ENCODE peak calls at places on chromosomes 5 and 9, in eight cellular contexts. One of them, this sample, is unnamed.

GRCh38 chr9:71879644-71880174 is 31.3 kb downstream of the ABHD17B start:
- DNase-seq in cardiac muscle cell: no peak
- DNase-seq in heart left ventricle: no peak
- DNase-seq in foreskin fibroblast: no peak
- DNase-seq in fibroblast of pulmonary artery: no peak
- DNase-seq in sigmoid colon: no peak
- DNase-seq in spleen: no peak
- DNase-seq in right lobe of liver: no peak
- DNase-seq in this sample: no peak

GRCh38 chr5:136028782-136029742 is at the start of gene TGFBI:
- DNase-seq in cardiac muscle cell: peak
- DNase-seq in heart left ventricle: peak
- DNase-seq in foreskin fibroblast: peak
- DNase-seq in fibroblast of pulmonary artery: peak
- DNase-seq in sigmoid colon: peak
- DNase-seq in spleen: peak
- DNase-seq in right lobe of liver: peak
- DNase-seq in this sample: no peak

GRCh38 chr5:57778528-57779175 is 296.0 kb upstream of the ACTBL2 start:
- DNase-seq in cardiac muscle cell: peak
- DNase-seq in heart left ventricle: no peak
- DNase-seq in foreskin fibroblast: no peak
- DNase-seq in fibroblast of pulmonary artery: peak
- DNase-seq in sigmoid colon: no peak
- DNase-seq in spleen: no peak
- DNase-seq in right lobe of liver: no peak
- DNase-seq in this sample: no peak

GRCh38 chr9:131951905-131952304 is 127.8 kb downstream of the MED27 start:
- DNase-seq in cardiac muscle cell: peak
- DNase-seq in heart left ventricle: no peak
- DNase-seq in foreskin fibroblast: peak
- DNase-seq in fibroblast of pulmonary artery: peak
- DNase-seq in sigmoid colon: no peak
- DNase-seq in spleen: no peak
- DNase-seq in right lobe of liver: no peak
- DNase-seq in this sample: peak

GRCh38 chr9:5085993-5086392 is 99.4 kb downstream of the INSL6 start:
- DNase-seq in cardiac muscle cell: no peak
- DNase-seq in heart left ventricle: no peak
- DNase-seq in foreskin fibroblast: no peak
- DNase-seq in fibroblast of pulmonary artery: no peak
- DNase-seq in sigmoid colon: no peak
- DNase-seq in spleen: no peak
- DNase-seq in right lobe of liver: no peak
- DNase-seq in this sample: no peak

GRCh38 chr5:139454568-139455290 is 7.8 kb downstream of the ECSCR start:
- DNase-seq in cardiac muscle cell: no peak
- DNase-seq in heart left ventricle: no peak
- DNase-seq in foreskin fibroblast: no peak
- DNase-seq in fibroblast of pulmonary artery: no peak
- DNase-seq in sigmoid colon: no peak
- DNase-seq in spleen: peak
- DNase-seq in right lobe of liver: no peak
- DNase-seq in this sample: no peak

GRCh38 chr9:130991227-130992058 is 17.5 kb upstream of the LAMC3 start:
- DNase-seq in cardiac muscle cell: no peak
- DNase-seq in heart left ventricle: peak
- DNase-seq in foreskin fibroblast: no peak
- DNase-seq in fibroblast of pulmonary artery: no peak
- DNase-seq in sigmoid colon: no peak
- DNase-seq in spleen: no peak
- DNase-seq in right lobe of liver: no peak
- DNase-seq in this sample: no peak

GRCh38 chr5:136731241-136731885 is 366.0 kb upstream of the TRPC7 start:
- DNase-seq in cardiac muscle cell: no peak
- DNase-seq in heart left ventricle: no peak
- DNase-seq in foreskin fibroblast: no peak
- DNase-seq in fibroblast of pulmonary artery: no peak
- DNase-seq in sigmoid colon: no peak
- DNase-seq in spleen: no peak
- DNase-seq in right lobe of liver: no peak
- DNase-seq in this sample: peak

GRCh38 chr9:134406366-134407122 is 80.3 kb downstream of the RXRA start:
- DNase-seq in cardiac muscle cell: no peak
- DNase-seq in heart left ventricle: no peak
- DNase-seq in foreskin fibroblast: peak
- DNase-seq in fibroblast of pulmonary artery: no peak
- DNase-seq in sigmoid colon: no peak
- DNase-seq in spleen: no peak
- DNase-seq in right lobe of liver: no peak
- DNase-seq in this sample: no peak

DNA sequence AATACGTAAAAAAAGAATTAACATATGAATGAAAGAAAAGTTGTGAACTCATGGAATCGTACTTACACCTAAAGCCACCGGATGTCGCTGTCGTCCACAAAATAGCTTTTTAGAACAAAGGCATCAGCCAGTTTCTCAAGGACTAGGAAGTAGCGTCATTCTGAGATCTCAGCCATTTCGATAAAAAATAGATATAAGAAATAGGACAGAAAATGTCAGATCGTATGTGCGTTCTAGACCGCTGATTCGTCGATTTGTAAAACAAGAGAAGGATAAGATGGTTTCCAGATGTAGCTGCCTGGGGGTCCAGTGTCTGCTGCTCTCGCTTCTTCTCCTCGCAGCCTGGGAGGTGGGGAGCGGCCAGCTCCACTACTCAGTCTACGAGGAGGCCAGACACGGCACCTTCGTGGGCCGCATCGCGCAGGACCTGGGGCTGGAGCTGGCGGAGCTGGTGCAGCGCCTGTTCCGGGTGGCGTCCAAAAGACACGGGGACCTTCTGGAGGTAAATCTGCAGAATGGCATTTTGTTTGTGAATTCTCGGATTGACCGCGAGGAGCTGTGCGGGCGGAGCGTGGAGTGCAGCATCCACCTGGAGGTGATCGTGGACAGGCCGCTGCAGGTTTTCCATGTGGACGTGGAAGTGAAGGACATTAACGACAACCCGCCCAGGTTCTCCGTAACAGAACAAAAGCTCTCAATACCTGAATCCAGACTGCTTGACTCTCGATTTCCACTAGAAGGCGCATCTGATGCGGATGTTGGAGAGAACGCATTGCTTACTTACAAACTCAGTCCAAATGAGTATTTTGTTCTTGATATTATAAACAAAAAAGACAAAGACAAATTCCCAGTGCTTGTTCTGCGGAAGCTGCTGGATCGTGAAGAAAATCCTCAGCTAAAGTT is at the start of gene PCDHA10:
- DNase-seq in cardiac muscle cell: no peak
- DNase-seq in heart left ventricle: no peak
- DNase-seq in foreskin fibroblast: no peak
- DNase-seq in fibroblast of pulmonary artery: peak
- DNase-seq in sigmoid colon: no peak
- DNase-seq in spleen: no peak
- DNase-seq in right lobe of liver: no peak
- DNase-seq in this sample: no peak
- H3K4me3 ChIP-seq in cardiac muscle cell: peak
- H3K4me3 ChIP-seq in heart left ventricle: peak
- H3K4me3 ChIP-seq in foreskin fibroblast: no peak
- H3K4me3 ChIP-seq in fibroblast of pulmonary artery: no peak
- H3K4me3 ChIP-seq in sigmoid colon: peak
- H3K4me3 ChIP-seq in spleen: no peak
- H3K4me3 ChIP-seq in right lobe of liver: no peak
- H3K4me3 ChIP-seq in this sample: no peak

GRCh38 chr9:35522189-35522588 is 32.3 kb downstream of the RUSC2 start:
- DNase-seq in cardiac muscle cell: no peak
- DNase-seq in heart left ventricle: no peak
- DNase-seq in foreskin fibroblast: no peak
- DNase-seq in fibroblast of pulmonary artery: no peak
- DNase-seq in sigmoid colon: no peak
- DNase-seq in spleen: no peak
- DNase-seq in right lobe of liver: no peak
- DNase-seq in this sample: no peak
- TF ChIP-seq CTCF in cardiac muscle cell: peak
- TF ChIP-seq CTCF in heart left ventricle: no peak
- TF ChIP-seq CTCF in foreskin fibroblast: no peak
- TF ChIP-seq CTCF in fibroblast of pulmonary artery: peak
- TF ChIP-seq CTCF in sigmoid colon: no peak
- TF ChIP-seq CTCF in spleen: no peak
- TF ChIP-seq CTCF in right lobe of liver: no peak
- TF ChIP-seq CTCF in this sample: peak

DNA sequence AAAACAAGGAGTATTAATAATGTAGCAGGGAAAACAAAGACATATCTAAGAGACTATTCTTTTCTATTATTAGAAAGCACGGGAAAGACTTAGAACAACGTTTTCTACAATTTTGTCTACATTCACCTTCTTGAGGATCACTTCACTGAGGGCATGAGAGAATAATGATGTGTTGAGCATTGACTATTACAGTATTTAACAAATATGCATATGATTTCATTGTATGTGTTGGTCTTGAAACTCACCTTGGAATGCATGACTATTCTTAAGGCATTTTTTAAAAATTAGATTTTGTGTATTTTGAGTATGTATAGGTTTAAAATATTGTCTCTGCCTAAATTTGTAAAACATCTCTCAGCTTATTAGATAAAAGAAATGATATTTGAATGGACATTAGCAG is 1.2 kb downstream of the FSD1L start:
- DNase-seq in cardiac muscle cell: no peak
- DNase-seq in heart left ventricle: no peak
- DNase-seq in foreskin fibroblast: no peak
- DNase-seq in fibroblast of pulmonary artery: no peak
- DNase-seq in sigmoid colon: no peak
- DNase-seq in spleen: no peak
- DNase-seq in right lobe of liver: no peak
- DNase-seq in this sample: no peak
- H3K4me3 ChIP-seq in cardiac muscle cell: peak
- H3K4me3 ChIP-seq in heart left ventricle: peak
- H3K4me3 ChIP-seq in foreskin fibroblast: peak
- H3K4me3 ChIP-seq in fibroblast of pulmonary artery: peak
- H3K4me3 ChIP-seq in sigmoid colon: peak
- H3K4me3 ChIP-seq in spleen: no peak
- H3K4me3 ChIP-seq in right lobe of liver: no peak
- H3K4me3 ChIP-seq in this sample: peak

DNA sequence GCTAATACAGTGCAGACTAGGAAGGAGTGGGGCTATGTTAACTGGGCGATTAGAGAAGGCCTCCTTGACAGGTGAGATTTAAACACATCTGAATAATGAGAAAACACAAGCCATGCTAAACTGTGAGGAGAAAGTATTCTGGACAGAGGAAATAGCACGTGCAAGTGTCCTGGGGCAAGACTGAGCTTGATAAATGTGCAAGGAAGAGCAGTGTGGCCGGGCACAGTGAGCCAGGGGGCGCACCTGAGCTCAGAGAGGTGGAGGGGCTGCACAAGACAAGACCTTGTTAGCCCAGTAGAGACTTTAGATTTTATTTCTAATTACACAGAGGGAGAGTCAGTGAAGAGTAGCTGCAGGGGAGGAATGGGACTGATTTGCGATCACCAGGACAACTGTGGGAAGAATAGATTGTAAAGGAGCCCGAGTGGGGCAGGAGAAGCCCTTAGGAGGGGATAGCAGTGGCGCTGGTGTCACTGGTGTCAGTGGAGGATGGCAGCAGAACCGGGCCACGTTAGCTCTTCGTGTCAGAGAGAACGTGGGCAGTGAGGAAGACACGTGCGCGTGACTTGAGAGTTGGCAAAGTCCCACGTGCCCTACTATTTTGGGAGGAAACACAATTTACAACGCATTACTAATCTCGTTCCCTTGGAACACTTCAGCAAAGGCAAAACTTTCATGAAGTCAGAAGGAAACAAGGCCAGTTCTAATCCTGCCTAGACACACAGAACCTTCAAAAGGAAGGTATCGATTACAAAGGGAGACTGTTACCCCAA is 17.9 kb upstream of the C5orf47 start:
- DNase-seq in cardiac muscle cell: no peak
- DNase-seq in heart left ventricle: no peak
- DNase-seq in foreskin fibroblast: no peak
- DNase-seq in fibroblast of pulmonary artery: no peak
- DNase-seq in sigmoid colon: no peak
- DNase-seq in spleen: no peak
- DNase-seq in right lobe of liver: no peak
- DNase-seq in this sample: no peak
- TF ChIP-seq CTCF in cardiac muscle cell: no peak
- TF ChIP-seq CTCF in heart left ventricle: no peak
- TF ChIP-seq CTCF in foreskin fibroblast: no peak
- TF ChIP-seq CTCF in fibroblast of pulmonary artery: no peak
- TF ChIP-seq CTCF in sigmoid colon: no peak
- TF ChIP-seq CTCF in spleen: no peak
- TF ChIP-seq CTCF in right lobe of liver: no peak
- TF ChIP-seq CTCF in this sample: no peak

GRCh38 chr5:20972419-20972925 is 984.5 kb upstream of the CDH18 start:
- DNase-seq in cardiac muscle cell: peak
- DNase-seq in heart left ventricle: peak
- DNase-seq in foreskin fibroblast: no peak
- DNase-seq in fibroblast of pulmonary artery: peak
- DNase-seq in sigmoid colon: peak
- DNase-seq in spleen: no peak
- DNase-seq in right lobe of liver: peak
- DNase-seq in this sample: no peak
- H3K4me3 ChIP-seq in cardiac muscle cell: no peak
- H3K4me3 ChIP-seq in heart left ventricle: peak
- H3K4me3 ChIP-seq in foreskin fibroblast: no peak
- H3K4me3 ChIP-seq in fibroblast of pulmonary artery: peak
- H3K4me3 ChIP-seq in sigmoid colon: peak
- H3K4me3 ChIP-seq in spleen: peak
- H3K4me3 ChIP-seq in right lobe of liver: no peak
- H3K4me3 ChIP-seq in this sample: no peak

GRCh38 chr9:2788948-2789347 is 54.9 kb downstream of the PUM3 start:
- DNase-seq in cardiac muscle cell: no peak
- DNase-seq in heart left ventricle: no peak
- DNase-seq in foreskin fibroblast: no peak
- DNase-seq in fibroblast of pulmonary artery: no peak
- DNase-seq in sigmoid colon: no peak
- DNase-seq in spleen: no peak
- DNase-seq in right lobe of liver: no peak
- DNase-seq in this sample: no peak
- TF ChIP-seq CTCF in cardiac muscle cell: no peak
- TF ChIP-seq CTCF in heart left ventricle: no peak
- TF ChIP-seq CTCF in foreskin fibroblast: no peak
- TF ChIP-seq CTCF in fibroblast of pulmonary artery: no peak
- TF ChIP-seq CTCF in sigmoid colon: no peak
- TF ChIP-seq CTCF in spleen: no peak
- TF ChIP-seq CTCF in right lobe of liver: no peak
- TF ChIP-seq CTCF in this sample: no peak

DNA sequence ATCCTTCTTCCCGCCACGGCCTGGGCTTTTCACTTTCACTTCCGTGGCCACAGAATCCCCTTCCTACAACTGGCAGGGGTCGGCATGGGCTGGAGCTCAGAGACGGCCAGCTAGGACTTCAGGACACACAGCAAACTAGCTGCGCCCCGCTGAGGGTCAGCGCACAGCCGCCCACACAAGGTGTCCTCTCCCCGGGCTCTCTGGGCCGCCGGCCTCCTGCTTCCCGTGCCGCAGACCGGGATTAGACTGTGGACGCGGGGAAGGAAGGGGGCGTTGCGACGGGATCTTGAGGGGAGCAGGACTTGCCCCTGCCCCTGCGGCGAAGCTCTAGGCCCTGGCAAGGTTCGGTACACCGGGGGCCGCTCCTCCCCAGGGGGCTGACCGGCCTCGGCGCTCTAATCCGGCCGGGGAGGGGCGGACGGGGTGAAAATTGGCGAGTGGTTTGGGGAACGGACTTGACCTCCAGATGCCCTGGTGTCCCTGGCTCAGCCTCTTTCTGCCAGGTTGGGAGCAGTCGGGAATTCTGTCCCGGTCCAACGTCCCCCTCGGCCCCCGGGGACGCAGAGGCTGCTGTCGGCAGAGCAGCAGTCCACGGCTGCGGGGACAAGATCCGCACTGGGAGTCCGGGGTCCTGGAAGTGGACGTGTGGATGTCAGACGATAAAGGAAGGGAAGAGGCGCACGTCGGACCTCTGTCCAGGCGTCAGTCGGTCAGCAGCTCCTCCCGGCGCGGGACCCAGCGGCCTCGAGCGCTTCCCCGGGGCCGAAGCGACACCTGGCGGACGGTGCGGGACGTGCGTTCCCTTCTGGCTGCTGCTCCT is 1.8 kb upstream of the CNTFR start:
- DNase-seq in cardiac muscle cell: peak
- DNase-seq in heart left ventricle: peak
- DNase-seq in foreskin fibroblast: peak
- DNase-seq in fibroblast of pulmonary artery: peak
- DNase-seq in sigmoid colon: peak
- DNase-seq in spleen: peak
- DNase-seq in right lobe of liver: peak
- DNase-seq in this sample: peak
- H3K4me3 ChIP-seq in cardiac muscle cell: no peak
- H3K4me3 ChIP-seq in heart left ventricle: peak
- H3K4me3 ChIP-seq in foreskin fibroblast: no peak
- H3K4me3 ChIP-seq in fibroblast of pulmonary artery: no peak
- H3K4me3 ChIP-seq in sigmoid colon: peak
- H3K4me3 ChIP-seq in spleen: peak
- H3K4me3 ChIP-seq in right lobe of liver: peak
- H3K4me3 ChIP-seq in this sample: no peak